ENCODE peak calls at places on chromosomes 3 and 15, in nine cellular contexts. One of them, this sample, is unnamed.

GRCh38 chr3:73746610-73747009 is 121.9 kb upstream of the PDZRN3 start:
- DNase-seq in MV-4-11: no peak
- DNase-seq in right cardiac atrium: no peak
- DNase-seq in stimulated activated CD4-positive, alpha-beta T cell treated with anti-CD3 and anti-CD28 coated beads, Interleukin-4, amount 100 ng/mL, for 4 hours: no peak
- DNase-seq in foreskin fibroblast: no peak
- DNase-seq in DMS53: no peak
- DNase-seq in H7: no peak
- DNase-seq in K562: no peak
- DNase-seq in CD8-positive, alpha-beta T cell: no peak
- DNase-seq in this sample: no peak

GRCh38 chr3:58016710-58017109 is 8.5 kb downstream of the FLNB start:
- DNase-seq in MV-4-11: no peak
- DNase-seq in right cardiac atrium: no peak
- DNase-seq in stimulated activated CD4-positive, alpha-beta T cell treated with anti-CD3 and anti-CD28 coated beads, Interleukin-4, amount 100 ng/mL, for 4 hours: no peak
- DNase-seq in foreskin fibroblast: no peak
- DNase-seq in DMS53: no peak
- DNase-seq in H7: no peak
- DNase-seq in K562: no peak
- DNase-seq in CD8-positive, alpha-beta T cell: no peak
- DNase-seq in this sample: no peak

GRCh38 chr3:134430950-134431445 is 54.8 kb downstream of the ANAPC13 start:
- DNase-seq in MV-4-11: no peak
- DNase-seq in right cardiac atrium: no peak
- DNase-seq in stimulated activated CD4-positive, alpha-beta T cell treated with anti-CD3 and anti-CD28 coated beads, Interleukin-4, amount 100 ng/mL, for 4 hours: no peak
- DNase-seq in foreskin fibroblast: no peak
- DNase-seq in DMS53: peak
- DNase-seq in H7: no peak
- DNase-seq in K562: no peak
- DNase-seq in CD8-positive, alpha-beta T cell: no peak
- DNase-seq in this sample: no peak

GRCh38 chr3:89613241-89613640 is 505.8 kb downstream of the EPHA3 start:
- DNase-seq in MV-4-11: no peak
- DNase-seq in right cardiac atrium: no peak
- DNase-seq in stimulated activated CD4-positive, alpha-beta T cell treated with anti-CD3 and anti-CD28 coated beads, Interleukin-4, amount 100 ng/mL, for 4 hours: no peak
- DNase-seq in foreskin fibroblast: no peak
- DNase-seq in DMS53: no peak
- DNase-seq in H7: no peak
- DNase-seq in K562: no peak
- DNase-seq in CD8-positive, alpha-beta T cell: no peak
- DNase-seq in this sample: no peak

GRCh38 chr15:99427668-99428361 is 138.0 kb upstream of the MEF2A start:
- DNase-seq in MV-4-11: no peak
- DNase-seq in right cardiac atrium: no peak
- DNase-seq in stimulated activated CD4-positive, alpha-beta T cell treated with anti-CD3 and anti-CD28 coated beads, Interleukin-4, amount 100 ng/mL, for 4 hours: no peak
- DNase-seq in foreskin fibroblast: no peak
- DNase-seq in DMS53: no peak
- DNase-seq in H7: no peak
- DNase-seq in K562: no peak
- DNase-seq in CD8-positive, alpha-beta T cell: no peak
- DNase-seq in this sample: no peak

GRCh38 chr3:65401359-65401810 is 637.3 kb downstream of the MAGI1 start:
- DNase-seq in MV-4-11: no peak
- DNase-seq in right cardiac atrium: no peak
- DNase-seq in stimulated activated CD4-positive, alpha-beta T cell treated with anti-CD3 and anti-CD28 coated beads, Interleukin-4, amount 100 ng/mL, for 4 hours: no peak
- DNase-seq in foreskin fibroblast: no peak
- DNase-seq in DMS53: no peak
- DNase-seq in H7: peak
- DNase-seq in K562: no peak
- DNase-seq in CD8-positive, alpha-beta T cell: no peak
- DNase-seq in this sample: no peak

GRCh38 chr3:69865920-69866679 is 126.8 kb downstream of the MITF start:
- DNase-seq in MV-4-11: no peak
- DNase-seq in right cardiac atrium: peak
- DNase-seq in stimulated activated CD4-positive, alpha-beta T cell treated with anti-CD3 and anti-CD28 coated beads, Interleukin-4, amount 100 ng/mL, for 4 hours: no peak
- DNase-seq in foreskin fibroblast: no peak
- DNase-seq in DMS53: peak
- DNase-seq in H7: no peak
- DNase-seq in K562: peak
- DNase-seq in CD8-positive, alpha-beta T cell: no peak
- DNase-seq in this sample: peak

GRCh38 chr3:69091389-69092029 is 6.8 kb downstream of the ARL6IP5 start:
- DNase-seq in MV-4-11: no peak
- DNase-seq in right cardiac atrium: no peak
- DNase-seq in stimulated activated CD4-positive, alpha-beta T cell treated with anti-CD3 and anti-CD28 coated beads, Interleukin-4, amount 100 ng/mL, for 4 hours: no peak
- DNase-seq in foreskin fibroblast: no peak
- DNase-seq in DMS53: no peak
- DNase-seq in H7: no peak
- DNase-seq in K562: no peak
- DNase-seq in CD8-positive, alpha-beta T cell: no peak
- DNase-seq in this sample: no peak

GRCh38 chr3:131547585-131547984 is 44.8 kb upstream of the MRPL3 start:
- DNase-seq in MV-4-11: no peak
- DNase-seq in right cardiac atrium: no peak
- DNase-seq in stimulated activated CD4-positive, alpha-beta T cell treated with anti-CD3 and anti-CD28 coated beads, Interleukin-4, amount 100 ng/mL, for 4 hours: no peak
- DNase-seq in foreskin fibroblast: no peak
- DNase-seq in DMS53: no peak
- DNase-seq in H7: no peak
- DNase-seq in K562: no peak
- DNase-seq in CD8-positive, alpha-beta T cell: no peak
- DNase-seq in this sample: no peak

This sample was measured in heart left ventricle.